ENCODE peak calls at places on chromosome 19, in ten cellular contexts. One of them, this sample, is unnamed.

GRCh38 chr19:55028757-55029156 is 9.3 kb downstream of the GP6 start:
- DNase-seq in fibroblast of mammary gland: no peak
- DNase-seq in HuH-7: no peak
- DNase-seq in stimulated activated CD4-positive, alpha-beta T cell treated with anti-CD3 and anti-CD28 coated beads, TNF-alpha, amount 100 ng/mL, for 1 hour: no peak
- DNase-seq in cardiac fibroblast: no peak
- DNase-seq in mesendoderm: no peak
- DNase-seq in DND-41: no peak
- DNase-seq in activated CD4-positive, alpha-beta T cell treated with anti-CD3 and anti-CD28 coated beads, Interleukin-2, amount 50 U/mL, for 4 hours: no peak
- DNase-seq in SK-MEL-5: no peak
- DNase-seq in cardiac muscle cell: no peak
- DNase-seq in this sample: no peak

GRCh38 chr19:53664760-53665159 is 33.0 kb downstream of the DPRX start:
- DNase-seq in fibroblast of mammary gland: no peak
- DNase-seq in HuH-7: no peak
- DNase-seq in stimulated activated CD4-positive, alpha-beta T cell treated with anti-CD3 and anti-CD28 coated beads, TNF-alpha, amount 100 ng/mL, for 1 hour: no peak
- DNase-seq in cardiac fibroblast: no peak
- DNase-seq in mesendoderm: no peak
- DNase-seq in DND-41: no peak
- DNase-seq in activated CD4-positive, alpha-beta T cell treated with anti-CD3 and anti-CD28 coated beads, Interleukin-2, amount 50 U/mL, for 4 hours: no peak
- DNase-seq in SK-MEL-5: no peak
- DNase-seq in cardiac muscle cell: no peak
- DNase-seq in this sample: no peak

GRCh38 chr19:17117250-17117789 is 41.7 kb downstream of the MYO9B start:
- DNase-seq in fibroblast of mammary gland: no peak
- DNase-seq in HuH-7: no peak
- DNase-seq in stimulated activated CD4-positive, alpha-beta T cell treated with anti-CD3 and anti-CD28 coated beads, TNF-alpha, amount 100 ng/mL, for 1 hour: no peak
- DNase-seq in cardiac fibroblast: no peak
- DNase-seq in mesendoderm: no peak
- DNase-seq in DND-41: no peak
- DNase-seq in activated CD4-positive, alpha-beta T cell treated with anti-CD3 and anti-CD28 coated beads, Interleukin-2, amount 50 U/mL, for 4 hours: no peak
- DNase-seq in SK-MEL-5: peak; percentile 23
- DNase-seq in cardiac muscle cell: no peak
- DNase-seq in this sample: no peak

GRCh38 chr19:18156841-18157464 is 4.0 kb downstream of the PIK3R2 start:
- DNase-seq in fibroblast of mammary gland: peak; percentile 87
- DNase-seq in HuH-7: peak; percentile 82
- DNase-seq in stimulated activated CD4-positive, alpha-beta T cell treated with anti-CD3 and anti-CD28 coated beads, TNF-alpha, amount 100 ng/mL, for 1 hour: no peak
- DNase-seq in cardiac fibroblast: peak; percentile 88
- DNase-seq in mesendoderm: no peak
- DNase-seq in DND-41: no peak
- DNase-seq in activated CD4-positive, alpha-beta T cell treated with anti-CD3 and anti-CD28 coated beads, Interleukin-2, amount 50 U/mL, for 4 hours: no peak
- DNase-seq in SK-MEL-5: peak; percentile 69
- DNase-seq in cardiac muscle cell: peak; percentile 96
- DNase-seq in this sample: no peak

GRCh38 chr19:22331521-22331920 is 45.3 kb downstream of the ZNF729 start:
- DNase-seq in fibroblast of mammary gland: no peak
- DNase-seq in HuH-7: no peak
- DNase-seq in stimulated activated CD4-positive, alpha-beta T cell treated with anti-CD3 and anti-CD28 coated beads, TNF-alpha, amount 100 ng/mL, for 1 hour: no peak
- DNase-seq in cardiac fibroblast: no peak
- DNase-seq in mesendoderm: no peak
- DNase-seq in DND-41: no peak
- DNase-seq in activated CD4-positive, alpha-beta T cell treated with anti-CD3 and anti-CD28 coated beads, Interleukin-2, amount 50 U/mL, for 4 hours: no peak
- DNase-seq in SK-MEL-5: no peak
- DNase-seq in cardiac muscle cell: no peak
- DNase-seq in this sample: no peak

GRCh38 chr19:39411006-39411831 is 1.2 kb upstream of the PLEKHG2 start:
- DNase-seq in fibroblast of mammary gland: peak; percentile 80
- DNase-seq in HuH-7: peak; percentile 84
- DNase-seq in stimulated activated CD4-positive, alpha-beta T cell treated with anti-CD3 and anti-CD28 coated beads, TNF-alpha, amount 100 ng/mL, for 1 hour: no peak
- DNase-seq in cardiac fibroblast: no peak
- DNase-seq in mesendoderm: peak; percentile 42
- DNase-seq in DND-41: no peak
- DNase-seq in activated CD4-positive, alpha-beta T cell treated with anti-CD3 and anti-CD28 coated beads, Interleukin-2, amount 50 U/mL, for 4 hours: no peak
- DNase-seq in SK-MEL-5: no peak
- DNase-seq in cardiac muscle cell: peak; percentile 69
- DNase-seq in this sample: peak; percentile 41

GRCh38 chr19:3117746-3118145 is 18.1 kb upstream of the GNA15 start:
- DNase-seq in fibroblast of mammary gland: no peak
- DNase-seq in HuH-7: no peak
- DNase-seq in stimulated activated CD4-positive, alpha-beta T cell treated with anti-CD3 and anti-CD28 coated beads, TNF-alpha, amount 100 ng/mL, for 1 hour: no peak
- DNase-seq in cardiac fibroblast: no peak
- DNase-seq in mesendoderm: no peak
- DNase-seq in DND-41: no peak
- DNase-seq in activated CD4-positive, alpha-beta T cell treated with anti-CD3 and anti-CD28 coated beads, Interleukin-2, amount 50 U/mL, for 4 hours: no peak
- DNase-seq in SK-MEL-5: no peak
- DNase-seq in cardiac muscle cell: no peak
- DNase-seq in this sample: no peak

GRCh38 chr19:5942991-5943390 is 28.9 kb downstream of the CAPS start:
- DNase-seq in fibroblast of mammary gland: no peak
- DNase-seq in HuH-7: no peak
- DNase-seq in stimulated activated CD4-positive, alpha-beta T cell treated with anti-CD3 and anti-CD28 coated beads, TNF-alpha, amount 100 ng/mL, for 1 hour: no peak
- DNase-seq in cardiac fibroblast: no peak
- DNase-seq in mesendoderm: no peak
- DNase-seq in DND-41: no peak
- DNase-seq in activated CD4-positive, alpha-beta T cell treated with anti-CD3 and anti-CD28 coated beads, Interleukin-2, amount 50 U/mL, for 4 hours: no peak
- DNase-seq in SK-MEL-5: no peak
- DNase-seq in cardiac muscle cell: no peak
- DNase-seq in this sample: no peak

GRCh38 chr19:10107817-10108367 is 1.7 kb downstream of the PPAN start:
- DNase-seq in fibroblast of mammary gland: no peak
- DNase-seq in HuH-7: no peak
- DNase-seq in stimulated activated CD4-positive, alpha-beta T cell treated with anti-CD3 and anti-CD28 coated beads, TNF-alpha, amount 100 ng/mL, for 1 hour: no peak
- DNase-seq in cardiac fibroblast: no peak
- DNase-seq in mesendoderm: no peak
- DNase-seq in DND-41: no peak
- DNase-seq in activated CD4-positive, alpha-beta T cell treated with anti-CD3 and anti-CD28 coated beads, Interleukin-2, amount 50 U/mL, for 4 hours: no peak
- DNase-seq in SK-MEL-5: no peak
- DNase-seq in cardiac muscle cell: no peak
- DNase-seq in this sample: no peak

GRCh38 chr19:3459322-3459881 is 20.9 kb downstream of the SMIM24 start:
- DNase-seq in fibroblast of mammary gland: peak; percentile 93
- DNase-seq in HuH-7: no peak
- DNase-seq in stimulated activated CD4-positive, alpha-beta T cell treated with anti-CD3 and anti-CD28 coated beads, TNF-alpha, amount 100 ng/mL, for 1 hour: no peak
- DNase-seq in cardiac fibroblast: peak; percentile 93
- DNase-seq in mesendoderm: peak; percentile 95
- DNase-seq in DND-41: peak; percentile 33
- DNase-seq in activated CD4-positive, alpha-beta T cell treated with anti-CD3 and anti-CD28 coated beads, Interleukin-2, amount 50 U/mL, for 4 hours: no peak
- DNase-seq in SK-MEL-5: peak; percentile 26
- DNase-seq in cardiac muscle cell: peak; percentile 96
- DNase-seq in this sample: no peak

GRCh38 chr19:33385956-33386355 is 12.4 kb downstream of the CEBPG start:
- DNase-seq in fibroblast of mammary gland: no peak
- DNase-seq in HuH-7: no peak
- DNase-seq in stimulated activated CD4-positive, alpha-beta T cell treated with anti-CD3 and anti-CD28 coated beads, TNF-alpha, amount 100 ng/mL, for 1 hour: no peak
- DNase-seq in cardiac fibroblast: no peak
- DNase-seq in mesendoderm: no peak
- DNase-seq in DND-41: no peak
- DNase-seq in activated CD4-positive, alpha-beta T cell treated with anti-CD3 and anti-CD28 coated beads, Interleukin-2, amount 50 U/mL, for 4 hours: no peak
- DNase-seq in SK-MEL-5: no peak
- DNase-seq in cardiac muscle cell: no peak
- DNase-seq in this sample: no peak

GRCh38 chr19:18112989-18113478 is 15.5 kb downstream of the MAST3 start:
- DNase-seq in fibroblast of mammary gland: peak; percentile 77
- DNase-seq in HuH-7: peak; percentile 93
- DNase-seq in stimulated activated CD4-positive, alpha-beta T cell treated with anti-CD3 and anti-CD28 coated beads, TNF-alpha, amount 100 ng/mL, for 1 hour: peak; percentile 41
- DNase-seq in cardiac fibroblast: peak; percentile 86
- DNase-seq in mesendoderm: peak; percentile 89
- DNase-seq in DND-41: peak; percentile 83
- DNase-seq in activated CD4-positive, alpha-beta T cell treated with anti-CD3 and anti-CD28 coated beads, Interleukin-2, amount 50 U/mL, for 4 hours: peak; percentile 80
- DNase-seq in SK-MEL-5: peak; percentile 83
- DNase-seq in cardiac muscle cell: peak; percentile 88
- DNase-seq in this sample: peak; percentile 71

GRCh38 chr19:2494084-2494446 is 18.1 kb downstream of the GADD45B start:
- DNase-seq in fibroblast of mammary gland: peak; percentile 84
- DNase-seq in HuH-7: no peak
- DNase-seq in stimulated activated CD4-positive, alpha-beta T cell treated with anti-CD3 and anti-CD28 coated beads, TNF-alpha, amount 100 ng/mL, for 1 hour: no peak
- DNase-seq in cardiac fibroblast: peak; percentile 83
- DNase-seq in mesendoderm: no peak
- DNase-seq in DND-41: no peak
- DNase-seq in activated CD4-positive, alpha-beta T cell treated with anti-CD3 and anti-CD28 coated beads, Interleukin-2, amount 50 U/mL, for 4 hours: peak; percentile 47
- DNase-seq in SK-MEL-5: no peak
- DNase-seq in cardiac muscle cell: peak; percentile 49
- DNase-seq in this sample: no peak

GRCh38 chr19:52993342-52994178 is 20.2 kb upstream of the ERVV-1 start:
- DNase-seq in fibroblast of mammary gland: peak; percentile 77
- DNase-seq in HuH-7: no peak
- DNase-seq in stimulated activated CD4-positive, alpha-beta T cell treated with anti-CD3 and anti-CD28 coated beads, TNF-alpha, amount 100 ng/mL, for 1 hour: peak; percentile 43
- DNase-seq in cardiac fibroblast: peak; percentile 85
- DNase-seq in mesendoderm: peak; percentile 94
- DNase-seq in DND-41: peak; percentile 85
- DNase-seq in activated CD4-positive, alpha-beta T cell treated with anti-CD3 and anti-CD28 coated beads, Interleukin-2, amount 50 U/mL, for 4 hours: peak; percentile 73
- DNase-seq in SK-MEL-5: peak; percentile 48
- DNase-seq in cardiac muscle cell: peak; percentile 89
- DNase-seq in this sample: peak; percentile 68

GRCh38 chr19:51352783-51353360 is 10.9 kb upstream of the VSIG10L start:
- DNase-seq in fibroblast of mammary gland: no peak
- DNase-seq in HuH-7: no peak
- DNase-seq in stimulated activated CD4-positive, alpha-beta T cell treated with anti-CD3 and anti-CD28 coated beads, TNF-alpha, amount 100 ng/mL, for 1 hour: no peak
- DNase-seq in cardiac fibroblast: no peak
- DNase-seq in mesendoderm: no peak
- DNase-seq in DND-41: no peak
- DNase-seq in activated CD4-positive, alpha-beta T cell treated with anti-CD3 and anti-CD28 coated beads, Interleukin-2, amount 50 U/mL, for 4 hours: no peak
- DNase-seq in SK-MEL-5: no peak
- DNase-seq in cardiac muscle cell: no peak
- DNase-seq in this sample: no peak

GRCh38 chr19:34171539-34171876 is 796 bp upstream of the LSM14A start:
- DNase-seq in fibroblast of mammary gland: peak; percentile 89
- DNase-seq in HuH-7: no peak
- DNase-seq in stimulated activated CD4-positive, alpha-beta T cell treated with anti-CD3 and anti-CD28 coated beads, TNF-alpha, amount 100 ng/mL, for 1 hour: no peak
- DNase-seq in cardiac fibroblast: peak; percentile 78
- DNase-seq in mesendoderm: no peak
- DNase-seq in DND-41: no peak
- DNase-seq in activated CD4-positive, alpha-beta T cell treated with anti-CD3 and anti-CD28 coated beads, Interleukin-2, amount 50 U/mL, for 4 hours: peak; percentile 30
- DNase-seq in SK-MEL-5: no peak
- DNase-seq in cardiac muscle cell: peak; percentile 51
- DNase-seq in this sample: no peak

GRCh38 chr19:17796013-17796837 is 1.3 kb downstream of the B3GNT3 start:
- DNase-seq in fibroblast of mammary gland: no peak
- DNase-seq in HuH-7: no peak
- DNase-seq in stimulated activated CD4-positive, alpha-beta T cell treated with anti-CD3 and anti-CD28 coated beads, TNF-alpha, amount 100 ng/mL, for 1 hour: no peak
- DNase-seq in cardiac fibroblast: no peak
- DNase-seq in mesendoderm: no peak
- DNase-seq in DND-41: no peak
- DNase-seq in activated CD4-positive, alpha-beta T cell treated with anti-CD3 and anti-CD28 coated beads, Interleukin-2, amount 50 U/mL, for 4 hours: no peak
- DNase-seq in SK-MEL-5: no peak
- DNase-seq in cardiac muscle cell: no peak
- DNase-seq in this sample: no peak

GRCh38 chr19:45908956-45909355 is 5.6 kb downstream of the NANOS2 start:
- DNase-seq in fibroblast of mammary gland: peak; percentile 70
- DNase-seq in HuH-7: no peak
- DNase-seq in stimulated activated CD4-positive, alpha-beta T cell treated with anti-CD3 and anti-CD28 coated beads, TNF-alpha, amount 100 ng/mL, for 1 hour: no peak
- DNase-seq in cardiac fibroblast: peak; percentile 28
- DNase-seq in mesendoderm: no peak
- DNase-seq in DND-41: no peak
- DNase-seq in activated CD4-positive, alpha-beta T cell treated with anti-CD3 and anti-CD28 coated beads, Interleukin-2, amount 50 U/mL, for 4 hours: no peak
- DNase-seq in SK-MEL-5: no peak
- DNase-seq in cardiac muscle cell: no peak
- DNase-seq in this sample: no peak

GRCh38 chr19:12880551-12881171 is 588 bp downstream of the DNASE2 start:
- DNase-seq in fibroblast of mammary gland: no peak
- DNase-seq in HuH-7: no peak
- DNase-seq in stimulated activated CD4-positive, alpha-beta T cell treated with anti-CD3 and anti-CD28 coated beads, TNF-alpha, amount 100 ng/mL, for 1 hour: no peak
- DNase-seq in cardiac fibroblast: peak; percentile 21
- DNase-seq in mesendoderm: peak; percentile 41
- DNase-seq in DND-41: peak; percentile 29
- DNase-seq in activated CD4-positive, alpha-beta T cell treated with anti-CD3 and anti-CD28 coated beads, Interleukin-2, amount 50 U/mL, for 4 hours: no peak
- DNase-seq in SK-MEL-5: peak; percentile 18
- DNase-seq in cardiac muscle cell: peak; percentile 41
- DNase-seq in this sample: no peak

GRCh38 chr19:37905936-37906867 is at the start of gene WDR87:
- DNase-seq in fibroblast of mammary gland: no peak
- DNase-seq in HuH-7: peak; percentile 80
- DNase-seq in stimulated activated CD4-positive, alpha-beta T cell treated with anti-CD3 and anti-CD28 coated beads, TNF-alpha, amount 100 ng/mL, for 1 hour: peak; percentile 7
- DNase-seq in cardiac fibroblast: peak; percentile 13
- DNase-seq in mesendoderm: peak; percentile 96
- DNase-seq in DND-41: no peak
- DNase-seq in activated CD4-positive, alpha-beta T cell treated with anti-CD3 and anti-CD28 coated beads, Interleukin-2, amount 50 U/mL, for 4 hours: peak; percentile 21
- DNase-seq in SK-MEL-5: peak; percentile 33
- DNase-seq in cardiac muscle cell: peak; percentile 17
- DNase-seq in this sample: no peak

GRCh38 chr19:1057185-1057857 is 9.6 kb upstream of the ARHGAP45 start:
- DNase-seq in fibroblast of mammary gland: peak; percentile 75
- DNase-seq in HuH-7: no peak
- DNase-seq in stimulated activated CD4-positive, alpha-beta T cell treated with anti-CD3 and anti-CD28 coated beads, TNF-alpha, amount 100 ng/mL, for 1 hour: no peak
- DNase-seq in cardiac fibroblast: peak; percentile 75
- DNase-seq in mesendoderm: peak; percentile 83
- DNase-seq in DND-41: peak; percentile 57
- DNase-seq in activated CD4-positive, alpha-beta T cell treated with anti-CD3 and anti-CD28 coated beads, Interleukin-2, amount 50 U/mL, for 4 hours: peak; percentile 45
- DNase-seq in SK-MEL-5: peak; percentile 35
- DNase-seq in cardiac muscle cell: peak; percentile 74
- DNase-seq in this sample: peak; percentile 49

GRCh38 chr19:35353635-35354034 is 4.6 kb upstream of the FFAR3 start:
- DNase-seq in fibroblast of mammary gland: peak; percentile 19
- DNase-seq in HuH-7: no peak
- DNase-seq in stimulated activated CD4-positive, alpha-beta T cell treated with anti-CD3 and anti-CD28 coated beads, TNF-alpha, amount 100 ng/mL, for 1 hour: no peak
- DNase-seq in cardiac fibroblast: no peak
- DNase-seq in mesendoderm: no peak
- DNase-seq in DND-41: no peak
- DNase-seq in activated CD4-positive, alpha-beta T cell treated with anti-CD3 and anti-CD28 coated beads, Interleukin-2, amount 50 U/mL, for 4 hours: no peak
- DNase-seq in SK-MEL-5: peak; percentile 22
- DNase-seq in cardiac muscle cell: peak; percentile 70
- DNase-seq in this sample: no peak

GRCh38 chr19:16266586-16266942 is 58.1 kb upstream of the KLF2 start:
- DNase-seq in fibroblast of mammary gland: no peak
- DNase-seq in HuH-7: no peak
- DNase-seq in stimulated activated CD4-positive, alpha-beta T cell treated with anti-CD3 and anti-CD28 coated beads, TNF-alpha, amount 100 ng/mL, for 1 hour: peak; percentile 18
- DNase-seq in cardiac fibroblast: no peak
- DNase-seq in mesendoderm: no peak
- DNase-seq in DND-41: peak; percentile 66
- DNase-seq in activated CD4-positive, alpha-beta T cell treated with anti-CD3 and anti-CD28 coated beads, Interleukin-2, amount 50 U/mL, for 4 hours: peak; percentile 43
- DNase-seq in SK-MEL-5: no peak
- DNase-seq in cardiac muscle cell: no peak
- DNase-seq in this sample: no peak

GRCh38 chr19:35960432-35960972 is 24.3 kb downstream of the LRFN3 start:
- DNase-seq in fibroblast of mammary gland: no peak
- DNase-seq in HuH-7: no peak
- DNase-seq in stimulated activated CD4-positive, alpha-beta T cell treated with anti-CD3 and anti-CD28 coated beads, TNF-alpha, amount 100 ng/mL, for 1 hour: no peak
- DNase-seq in cardiac fibroblast: no peak
- DNase-seq in mesendoderm: no peak
- DNase-seq in DND-41: no peak
- DNase-seq in activated CD4-positive, alpha-beta T cell treated with anti-CD3 and anti-CD28 coated beads, Interleukin-2, amount 50 U/mL, for 4 hours: no peak
- DNase-seq in SK-MEL-5: no peak
- DNase-seq in cardiac muscle cell: no peak
- DNase-seq in this sample: no peak

GRCh38 chr19:6452223-6452614 is 7.4 kb downstream of the SLC25A23 start:
- DNase-seq in fibroblast of mammary gland: no peak
- DNase-seq in HuH-7: no peak
- DNase-seq in stimulated activated CD4-positive, alpha-beta T cell treated with anti-CD3 and anti-CD28 coated beads, TNF-alpha, amount 100 ng/mL, for 1 hour: no peak
- DNase-seq in cardiac fibroblast: no peak
- DNase-seq in mesendoderm: no peak
- DNase-seq in DND-41: no peak
- DNase-seq in activated CD4-positive, alpha-beta T cell treated with anti-CD3 and anti-CD28 coated beads, Interleukin-2, amount 50 U/mL, for 4 hours: no peak
- DNase-seq in SK-MEL-5: no peak
- DNase-seq in cardiac muscle cell: no peak
- DNase-seq in this sample: no peak

GRCh38 chr19:27833031-27833430 is 1379.9 kb downstream of the UQCRFS1 start:
- DNase-seq in fibroblast of mammary gland: peak; percentile 1
- DNase-seq in HuH-7: no peak
- DNase-seq in stimulated activated CD4-positive, alpha-beta T cell treated with anti-CD3 and anti-CD28 coated beads, TNF-alpha, amount 100 ng/mL, for 1 hour: no peak
- DNase-seq in cardiac fibroblast: peak; percentile 7
- DNase-seq in mesendoderm: no peak
- DNase-seq in DND-41: no peak
- DNase-seq in activated CD4-positive, alpha-beta T cell treated with anti-CD3 and anti-CD28 coated beads, Interleukin-2, amount 50 U/mL, for 4 hours: no peak
- DNase-seq in SK-MEL-5: no peak
- DNase-seq in cardiac muscle cell: no peak
- DNase-seq in this sample: no peak

GRCh38 chr19:46133101-46133627 is 8.7 kb upstream of the IGFL3 start:
- DNase-seq in fibroblast of mammary gland: peak; percentile 91
- DNase-seq in HuH-7: no peak
- DNase-seq in stimulated activated CD4-positive, alpha-beta T cell treated with anti-CD3 and anti-CD28 coated beads, TNF-alpha, amount 100 ng/mL, for 1 hour: no peak
- DNase-seq in cardiac fibroblast: peak; percentile 98
- DNase-seq in mesendoderm: peak; percentile 98
- DNase-seq in DND-41: no peak
- DNase-seq in activated CD4-positive, alpha-beta T cell treated with anti-CD3 and anti-CD28 coated beads, Interleukin-2, amount 50 U/mL, for 4 hours: no peak
- DNase-seq in SK-MEL-5: peak; percentile 41
- DNase-seq in cardiac muscle cell: peak; percentile 92
- DNase-seq in this sample: no peak

GRCh38 chr19:5345895-5346386 is 5.3 kb upstream of the PTPRS start:
- DNase-seq in fibroblast of mammary gland: peak; percentile 60
- DNase-seq in HuH-7: no peak
- DNase-seq in stimulated activated CD4-positive, alpha-beta T cell treated with anti-CD3 and anti-CD28 coated beads, TNF-alpha, amount 100 ng/mL, for 1 hour: no peak
- DNase-seq in cardiac fibroblast: peak; percentile 75
- DNase-seq in mesendoderm: peak; percentile 58
- DNase-seq in DND-41: no peak
- DNase-seq in activated CD4-positive, alpha-beta T cell treated with anti-CD3 and anti-CD28 coated beads, Interleukin-2, amount 50 U/mL, for 4 hours: no peak
- DNase-seq in SK-MEL-5: peak; percentile 13
- DNase-seq in cardiac muscle cell: peak; percentile 85
- DNase-seq in this sample: no peak

This sample was measured in AML-193.